ENCODE peak calls at places on chromosomes 16 and 17, in eight cellular contexts. One of them, this sample, is unnamed.

GRCh38 chr16:88339926-88340754 is 42.6 kb upstream of the ZNF469 start:
- ATAC-seq in stimulated activated naive CD8-positive, alpha-beta T cell treated with anti-CD3 and anti-CD28 coated beads, Interleukin-15, Interleukin-2, amounts not matched to agents 100 U/mL and 50 U/mL, for 24 hours: peak
- ATAC-seq in gastrocnemius medialis: no peak
- ATAC-seq in left cardiac atrium: no peak
- ATAC-seq in A549: peak
- ATAC-seq in GM23338: peak
- ATAC-seq in activated CD4-positive, alpha-beta T cell treated with anti-CD3 and anti-CD28 coated beads for 36 hours: no peak
- ATAC-seq in Right ventricle myocardium superior: no peak
- ATAC-seq in this sample: no peak

GRCh38 chr16:87834668-87835473 is 34.4 kb downstream of the SLC7A5 start:
- ATAC-seq in stimulated activated naive CD8-positive, alpha-beta T cell treated with anti-CD3 and anti-CD28 coated beads, Interleukin-15, Interleukin-2, amounts not matched to agents 100 U/mL and 50 U/mL, for 24 hours: no peak
- ATAC-seq in A549: peak
- ATAC-seq in GM23338: no peak
- ATAC-seq in gastrocnemius medialis: no peak
- ATAC-seq in activated CD4-positive, alpha-beta T cell treated with anti-CD3 and anti-CD28 coated beads for 36 hours: no peak
- ATAC-seq in Right ventricle myocardium superior: no peak
- ATAC-seq in left cardiac atrium: peak
- ATAC-seq in this sample: no peak

GRCh38 chr17:8894189-8894611 is 26.7 kb upstream of the PIK3R6 start:
- ATAC-seq in activated CD4-positive, alpha-beta T cell treated with anti-CD3 and anti-CD28 coated beads for 36 hours: no peak
- ATAC-seq in A549: no peak
- ATAC-seq in Right ventricle myocardium superior: no peak
- ATAC-seq in gastrocnemius medialis: no peak
- ATAC-seq in GM23338: peak
- ATAC-seq in stimulated activated naive CD8-positive, alpha-beta T cell treated with anti-CD3 and anti-CD28 coated beads, Interleukin-15, Interleukin-2, amounts not matched to agents 100 U/mL and 50 U/mL, for 24 hours: no peak
- ATAC-seq in left cardiac atrium: no peak
- ATAC-seq in this sample: no peak

GRCh38 chr17:9226794-9227135 is 205.5 kb downstream of the NTN1 start:
- ATAC-seq in A549: no peak
- ATAC-seq in activated CD4-positive, alpha-beta T cell treated with anti-CD3 and anti-CD28 coated beads for 36 hours: peak
- ATAC-seq in Right ventricle myocardium superior: no peak
- ATAC-seq in stimulated activated naive CD8-positive, alpha-beta T cell treated with anti-CD3 and anti-CD28 coated beads, Interleukin-15, Interleukin-2, amounts not matched to agents 100 U/mL and 50 U/mL, for 24 hours: no peak
- ATAC-seq in left cardiac atrium: no peak
- ATAC-seq in GM23338: peak
- ATAC-seq in gastrocnemius medialis: no peak
- ATAC-seq in this sample: peak

GRCh38 chr16:77789085-77789611 is 784 bp downstream of the VAT1L start:
- ATAC-seq in gastrocnemius medialis: no peak
- ATAC-seq in Right ventricle myocardium superior: peak
- ATAC-seq in activated CD4-positive, alpha-beta T cell treated with anti-CD3 and anti-CD28 coated beads for 36 hours: no peak
- ATAC-seq in GM23338: peak
- ATAC-seq in stimulated activated naive CD8-positive, alpha-beta T cell treated with anti-CD3 and anti-CD28 coated beads, Interleukin-15, Interleukin-2, amounts not matched to agents 100 U/mL and 50 U/mL, for 24 hours: no peak
- ATAC-seq in left cardiac atrium: peak
- ATAC-seq in A549: no peak
- ATAC-seq in this sample: no peak

GRCh38 chr16:58685084-58685449 is 497 bp upstream of the SLC38A7 start:
- ATAC-seq in stimulated activated naive CD8-positive, alpha-beta T cell treated with anti-CD3 and anti-CD28 coated beads, Interleukin-15, Interleukin-2, amounts not matched to agents 100 U/mL and 50 U/mL, for 24 hours: no peak
- ATAC-seq in left cardiac atrium: no peak
- ATAC-seq in gastrocnemius medialis: no peak
- ATAC-seq in A549: peak
- ATAC-seq in GM23338: no peak
- ATAC-seq in activated CD4-positive, alpha-beta T cell treated with anti-CD3 and anti-CD28 coated beads for 36 hours: no peak
- ATAC-seq in Right ventricle myocardium superior: no peak
- ATAC-seq in this sample: no peak

GRCh38 chr16:10765772-10766171 is 22.1 kb downstream of the NUBP1 start:
- ATAC-seq in gastrocnemius medialis: no peak
- ATAC-seq in A549: no peak
- ATAC-seq in GM23338: no peak
- ATAC-seq in left cardiac atrium: no peak
- ATAC-seq in Right ventricle myocardium superior: peak
- ATAC-seq in stimulated activated naive CD8-positive, alpha-beta T cell treated with anti-CD3 and anti-CD28 coated beads, Interleukin-15, Interleukin-2, amounts not matched to agents 100 U/mL and 50 U/mL, for 24 hours: peak
- ATAC-seq in activated CD4-positive, alpha-beta T cell treated with anti-CD3 and anti-CD28 coated beads for 36 hours: peak
- ATAC-seq in this sample: peak

GRCh38 chr17:48728232-48729231 is at the start of gene HOXB13:
- ATAC-seq in stimulated activated naive CD8-positive, alpha-beta T cell treated with anti-CD3 and anti-CD28 coated beads, Interleukin-15, Interleukin-2, amounts not matched to agents 100 U/mL and 50 U/mL, for 24 hours: no peak
- ATAC-seq in A549: peak
- ATAC-seq in activated CD4-positive, alpha-beta T cell treated with anti-CD3 and anti-CD28 coated beads for 36 hours: peak
- ATAC-seq in gastrocnemius medialis: no peak
- ATAC-seq in Right ventricle myocardium superior: peak
- ATAC-seq in left cardiac atrium: no peak
- ATAC-seq in GM23338: peak
- ATAC-seq in this sample: no peak

GRCh38 chr17:80277751-80278671 is 17.4 kb downstream of the RNF213 start:
- ATAC-seq in GM23338: peak
- ATAC-seq in activated CD4-positive, alpha-beta T cell treated with anti-CD3 and anti-CD28 coated beads for 36 hours: no peak
- ATAC-seq in stimulated activated naive CD8-positive, alpha-beta T cell treated with anti-CD3 and anti-CD28 coated beads, Interleukin-15, Interleukin-2, amounts not matched to agents 100 U/mL and 50 U/mL, for 24 hours: no peak
- ATAC-seq in left cardiac atrium: peak
- ATAC-seq in Right ventricle myocardium superior: peak
- ATAC-seq in gastrocnemius medialis: no peak
- ATAC-seq in A549: peak
- ATAC-seq in this sample: peak

GRCh38 chr17:4604111-4604644 is 19.8 kb downstream of the SMTNL2 start:
- ATAC-seq in A549: no peak
- ATAC-seq in GM23338: no peak
- ATAC-seq in left cardiac atrium: peak
- ATAC-seq in Right ventricle myocardium superior: peak
- ATAC-seq in activated CD4-positive, alpha-beta T cell treated with anti-CD3 and anti-CD28 coated beads for 36 hours: no peak
- ATAC-seq in gastrocnemius medialis: peak
- ATAC-seq in stimulated activated naive CD8-positive, alpha-beta T cell treated with anti-CD3 and anti-CD28 coated beads, Interleukin-15, Interleukin-2, amounts not matched to agents 100 U/mL and 50 U/mL, for 24 hours: no peak
- ATAC-seq in this sample: no peak

GRCh38 chr17:32558328-32558955 is 71.6 kb downstream of the CDK5R1 start:
- ATAC-seq in activated CD4-positive, alpha-beta T cell treated with anti-CD3 and anti-CD28 coated beads for 36 hours: no peak
- ATAC-seq in Right ventricle myocardium superior: no peak
- ATAC-seq in left cardiac atrium: no peak
- ATAC-seq in gastrocnemius medialis: no peak
- ATAC-seq in GM23338: no peak
- ATAC-seq in stimulated activated naive CD8-positive, alpha-beta T cell treated with anti-CD3 and anti-CD28 coated beads, Interleukin-15, Interleukin-2, amounts not matched to agents 100 U/mL and 50 U/mL, for 24 hours: no peak
- ATAC-seq in A549: no peak
- ATAC-seq in this sample: peak

GRCh38 chr17:29607557-29608195 is 14.7 kb downstream of the ANKRD13B start:
- ATAC-seq in Right ventricle myocardium superior: no peak
- ATAC-seq in left cardiac atrium: no peak
- ATAC-seq in stimulated activated naive CD8-positive, alpha-beta T cell treated with anti-CD3 and anti-CD28 coated beads, Interleukin-15, Interleukin-2, amounts not matched to agents 100 U/mL and 50 U/mL, for 24 hours: no peak
- ATAC-seq in gastrocnemius medialis: no peak
- ATAC-seq in GM23338: no peak
- ATAC-seq in A549: no peak
- ATAC-seq in activated CD4-positive, alpha-beta T cell treated with anti-CD3 and anti-CD28 coated beads for 36 hours: no peak
- ATAC-seq in this sample: no peak

GRCh38 chr16:65975049-65975708 is 391.3 kb upstream of the CDH5 start:
- ATAC-seq in Right ventricle myocardium superior: no peak
- ATAC-seq in A549: peak
- ATAC-seq in GM23338: no peak
- ATAC-seq in activated CD4-positive, alpha-beta T cell treated with anti-CD3 and anti-CD28 coated beads for 36 hours: no peak
- ATAC-seq in left cardiac atrium: no peak
- ATAC-seq in gastrocnemius medialis: no peak
- ATAC-seq in stimulated activated naive CD8-positive, alpha-beta T cell treated with anti-CD3 and anti-CD28 coated beads, Interleukin-15, Interleukin-2, amounts not matched to agents 100 U/mL and 50 U/mL, for 24 hours: no peak
- ATAC-seq in this sample: peak

GRCh38 chr16:2784536-2785100 is 2.7 kb downstream of the PRSS33 start:
- ATAC-seq in activated CD4-positive, alpha-beta T cell treated with anti-CD3 and anti-CD28 coated beads for 36 hours: no peak
- ATAC-seq in GM23338: peak
- ATAC-seq in gastrocnemius medialis: no peak
- ATAC-seq in stimulated activated naive CD8-positive, alpha-beta T cell treated with anti-CD3 and anti-CD28 coated beads, Interleukin-15, Interleukin-2, amounts not matched to agents 100 U/mL and 50 U/mL, for 24 hours: no peak
- ATAC-seq in left cardiac atrium: no peak
- ATAC-seq in Right ventricle myocardium superior: no peak
- ATAC-seq in A549: no peak
- ATAC-seq in this sample: no peak

This sample was measured in activated T-helper 17 cell treated with anti-CD3 and anti-CD28 coated beads, Interleukin-2, amount 50 U/mL, for 72 hours.